ENCODE peak calls at places on chromosomes 16 and 17, in six cellular contexts. T, I, R, K, L and Q are unnamed samples.

GRCh38 chr16:64589836-64590235 is 532.0 kb downstream of the CDH11 start:
- DNase-seq in T (no peak), I (no peak), R (no peak), K (no peak), L (no peak), Q (no peak)

GRCh38 chr17:74862108-74862901 is 2.6 kb upstream of the GRIN2C start:
- DNase-seq in T (peak), I (peak), R (peak), K (no peak), L (peak), Q (no peak)

GRCh38 chr16:69301861-69302260 is 9.3 kb upstream of the VPS4A start:
- DNase-seq in T (no peak), I (no peak), R (no peak), K (no peak), L (no peak), Q (no peak)

GRCh38 chr17:27485711-27486495 is 29.7 kb downstream of the KSR1 start:
- DNase-seq in T (no peak), I (no peak), R (no peak), K (no peak), L (no peak), Q (no peak)

GRCh38 chr17:8488931-8489330 is 53.2 kb downstream of the NDEL1 start:
- DNase-seq in T (no peak), I (no peak), R (no peak), K (no peak), L (no peak), Q (no peak)

GRCh38 chr16:62276632-62277031 is 240.4 kb upstream of the CDH8 start:
- DNase-seq in T (no peak), I (no peak), R (no peak), K (no peak), L (no peak), Q (no peak)

GRCh38 chr16:48495303-48495702 is 110.1 kb upstream of the SIAH1 start:
- DNase-seq in T (no peak), I (no peak), R (no peak), K (no peak), L (no peak), Q (no peak)

GRCh38 chr17:37742114-37742761 is 2.6 kb downstream of the HNF1B start:
- DNase-seq in T (peak), I (no peak), R (no peak), K (no peak), L (no peak), Q (no peak)

GRCh38 chr16:69935278-69935711 is 15.8 kb upstream of the CLEC18A start:
- DNase-seq in T (no peak), I (no peak), R (no peak), K (no peak), L (no peak), Q (no peak)

GRCh38 chr17:66540131-66540781 is 237.8 kb downstream of the PRKCA start:
- DNase-seq in T (no peak), I (no peak), R (no peak), K (no peak), L (peak), Q (no peak)

GRCh38 chr17:40612510-40613244 is 34.9 kb downstream of the SMARCE1 start:
- DNase-seq in T (peak), I (no peak), R (peak), K (no peak), L (no peak), Q (no peak)

GRCh38 chr17:3916013-3916696 is at the start of gene P2RX1:
- DNase-seq in T (no peak), I (no peak), R (no peak), K (no peak), L (no peak), Q (no peak)

GRCh38 chr17:49986396-49987289 is 8.4 kb downstream of the DLX3 start:
- DNase-seq in T (no peak), I (no peak), R (no peak), K (no peak), L (no peak), Q (no peak)

GRCh38 chr16:4416200-4417032 is at the start of gene CORO7:
- DNase-seq in T (peak), I (peak), R (peak), K (peak), L (peak), Q (peak)

GRCh38 chr17:43010667-43011308 is 4.2 kb downstream of the IFI35 start:
- DNase-seq in T (peak), I (no peak), R (no peak), K (no peak), L (no peak), Q (no peak)

GRCh38 chr17:7857724-7858486 is at the start of gene CYB5D1:
- DNase-seq in T (peak), I (peak), R (peak), K (peak), L (peak), Q (peak)

GRCh38 chr17:74216505-74216904 is 3.1 kb downstream of the TTYH2 start:
- DNase-seq in T (no peak), I (no peak), R (no peak), K (no peak), L (no peak), Q (no peak)

GRCh38 chr17:42850964-42851363 is at the start of gene AOC3:
- DNase-seq in T (no peak), I (no peak), R (no peak), K (no peak), L (peak), Q (no peak)